ENCODE peak calls at places on chromosomes 11 and 22, in six cellular contexts. D is MG63; B is posterior vena cava; G is activated CD4-positive, alpha-beta T cell treated with anti-CD3 and anti-CD28 coated beads for 1 hour; F is Calu3; Y is T47D. X is an unnamed sample.

GRCh38 chr11:58784995-58785394 is 53.3 kb upstream of the GLYAT start:
- DNase-seq in D (no peak), B (no peak), G (no peak), F (no peak), Y (no peak), X (no peak)

GRCh38 chr22:17742528-17742902 is 31.8 kb downstream of the BID start:
- DNase-seq in D (peak), B (no peak), G (peak), F (peak), Y (peak), X (peak)

GRCh38 chr11:17848709-17849108 is 114.1 kb downstream of the KCNC1 start:
- DNase-seq in D (no peak), B (no peak), G (no peak), F (no peak), Y (no peak), X (no peak)

GRCh38 chr11:41955635-41956400 is 496.4 kb upstream of the LRRC4C start:
- DNase-seq in D (no peak), B (peak), G (no peak), F (no peak), Y (no peak), X (no peak)

GRCh38 chr11:551596-551995 is 8.9 kb downstream of the LMNTD2 start:
- DNase-seq in D (no peak), B (no peak), G (no peak), F (no peak), Y (no peak), X (no peak)

GRCh38 chr22:46418827-46419226 is 83.3 kb downstream of the TRMU start:
- DNase-seq in D (no peak), B (no peak), G (no peak), F (no peak), Y (no peak), X (no peak)

GRCh38 chr11:57469268-57469667 is 8.9 kb downstream of the RTN4RL2 start:
- DNase-seq in D (no peak), B (no peak), G (no peak), F (no peak), Y (no peak), X (no peak)

GRCh38 chr22:35177811-35178210 is 79.5 kb upstream of the HMGXB4 start:
- DNase-seq in D (no peak), B (no peak), G (no peak), F (no peak), Y (no peak), X (no peak)

GRCh38 chr11:44235765-44236201 is 74.2 kb downstream of the ALX4 start:
- DNase-seq in D (no peak), B (no peak), G (no peak), F (no peak), Y (no peak), X (no peak)

GRCh38 chr22:45709004-45709739 is 37.5 kb downstream of the ATXN10 start:
- DNase-seq in D (peak), B (no peak), G (no peak), F (no peak), Y (no peak), X (no peak)

GRCh38 chr11:62875698-62876483 is 4.8 kb upstream of the SLC3A2 start:
- DNase-seq in D (no peak), B (peak), G (no peak), F (peak), Y (no peak), X (no peak)

GRCh38 chr22:44972363-44973083 is 37.3 kb downstream of the PHF21B start:
- DNase-seq in D (no peak), B (no peak), G (no peak), F (no peak), Y (no peak), X (no peak)

GRCh38 chr11:28003615-28004014 is 104.3 kb downstream of the KIF18A start:
- DNase-seq in D (no peak), B (no peak), G (no peak), F (no peak), Y (no peak), X (no peak)

GRCh38 chr11:44955019-44955738 is 4.5 kb upstream of the TP53I11 start:
- DNase-seq in D (peak), B (peak), G (no peak), F (peak), Y (no peak), X (peak)

GRCh38 chr22:43555561-43556515 is 144.0 kb downstream of the MPPED1 start:
- DNase-seq in D (no peak), B (peak), G (no peak), F (no peak), Y (no peak), X (no peak)

GRCh38 chr11:70517996-70518907 is 119.9 kb downstream of the CTTN start:
- DNase-seq in D (peak), B (peak), G (no peak), F (no peak), Y (no peak), X (no peak)

GRCh38 chr11:120272303-120272702 is 32.4 kb downstream of the POU2F3 start:
- DNase-seq in D (peak), B (no peak), G (no peak), F (no peak), Y (no peak), X (no peak)

GRCh38 chr22:44913198-44913983 is 96.4 kb downstream of the PHF21B start:
- DNase-seq in D (no peak), B (peak), G (no peak), F (no peak), Y (no peak), X (no peak)

GRCh38 chr11:37504925-37505324 is 906.9 kb upstream of the RAG2 start:
- DNase-seq in D (peak), B (no peak), G (no peak), F (peak), Y (no peak), X (peak)

GRCh38 chr11:95788921-95789505 is 569 bp downstream of the FAM76B start:
- DNase-seq in D (peak), B (no peak), G (no peak), F (peak), Y (peak), X (no peak)

GRCh38 chr11:97743205-97743742 is 1277.5 kb upstream of the CNTN5 start:
- DNase-seq in D (no peak), B (no peak), G (no peak), F (no peak), Y (no peak), X (no peak)

GRCh38 chr11:68560216-68560615 is 99.7 kb downstream of the PPP6R3 start:
- DNase-seq in D (no peak), B (no peak), G (no peak), F (no peak), Y (no peak), X (no peak)

GRCh38 chr11:95790933-95791247 is 592 bp downstream of the CEP57 start:
- DNase-seq in D (peak), B (peak), G (peak), F (peak), Y (peak), X (peak)

GRCh38 chr11:32426819-32427615 is 8.3 kb downstream of the WT1 start:
- DNase-seq in D (no peak), B (no peak), G (no peak), F (no peak), Y (no peak), X (no peak)

GRCh38 chr22:35381424-35381772 is 502 bp downstream of the HMOX1 start:
- DNase-seq in D (no peak), B (no peak), G (no peak), F (no peak), Y (no peak), X (no peak)

GRCh38 chr11:119051440-119052162 is 5.4 kb downstream of the HYOU1 start:
- DNase-seq in D (no peak), B (no peak), G (no peak), F (no peak), Y (no peak), X (no peak)

GRCh38 chr11:10498022-10498400 is 42.9 kb downstream of the AMPD3 start:
- DNase-seq in D (no peak), B (no peak), G (no peak), F (no peak), Y (no peak), X (no peak)

GRCh38 chr11:110921742-110922200 is 209.5 kb upstream of the ARHGAP20 start:
- DNase-seq in D (peak), B (no peak), G (no peak), F (no peak), Y (no peak), X (no peak)

GRCh38 chr22:28029201-28029948 is 110.3 kb upstream of the PITPNB start:
- DNase-seq in D (peak), B (no peak), G (no peak), F (peak), Y (no peak), X (peak)

GRCh38 chr22:35488513-35488912 is 52.1 kb upstream of the RASD2 start:
- DNase-seq in D (no peak), B (no peak), G (no peak), F (no peak), Y (no peak), X (no peak)

GRCh38 chr11:69430566-69430965 is 50.9 kb upstream of the LINC01488 start:
- DNase-seq in D (peak), B (no peak), G (no peak), F (no peak), Y (no peak), X (no peak)

GRCh38 chr11:126186031-126186698 is 25.3 kb downstream of the RPUSD4 start:
- DNase-seq in D (peak), B (no peak), G (no peak), F (no peak), Y (no peak), X (no peak)

GRCh38 chr22:39152024-39152510 is 413 bp downstream of the CBX7 start:
- DNase-seq in D (no peak), B (no peak), G (no peak), F (no peak), Y (no peak), X (no peak)

GRCh38 chr11:110431212-110432073 is 1.7 kb downstream of the FDX1 start:
- DNase-seq in D (no peak), B (no peak), G (no peak), F (no peak), Y (no peak), X (peak)

GRCh38 chr11:2558402-2558801 is 113.6 kb downstream of the KCNQ1 start:
- DNase-seq in D (no peak), B (peak), G (no peak), F (no peak), Y (no peak), X (no peak)

GRCh38 chr22:46996595-46997310 is 234.3 kb downstream of the TBC1D22A start:
- DNase-seq in D (no peak), B (peak), G (no peak), F (peak), Y (peak), X (peak)

GRCh38 chr11:74147199-74147929 is 23.4 kb downstream of the C2CD3 start:
- DNase-seq in D (no peak), B (no peak), G (no peak), F (peak), Y (no peak), X (no peak)

GRCh38 chr11:91382946-91383345 is 841.7 kb upstream of the FAT3 start:
- DNase-seq in D (no peak), B (no peak), G (no peak), F (no peak), Y (no peak), X (peak)

GRCh38 chr11:70577948-70578347 is 179.6 kb downstream of the CTTN start:
- DNase-seq in D (no peak), B (peak), G (no peak), F (no peak), Y (no peak), X (no peak)

X was measured in small intestine.